ENCODE peak calls at places on chromosomes 12 and 14, in four cellular contexts. Q, R, K and F are unnamed samples.

GRCh38 chr12:91717804-91718203 is 427.8 kb downstream of the BTG1 start:
- DNase-seq in K (no peak), Q (no peak), R (peak), F (no peak)

GRCh38 chr14:99230271-99231141 is 41.5 kb downstream of the BCL11B start:
- DNase-seq in Q (no peak), R (peak), K (no peak), F (peak)

GRCh38 chr14:82511399-82511798 is 977.7 kb upstream of the SEL1L start:
- DNase-seq in K (no peak), Q (no peak), R (no peak), F (no peak)

GRCh38 chr12:58453306-58453705 is 467.0 kb downstream of the LRIG3 start:
- DNase-seq in R (no peak), K (no peak), Q (no peak), F (no peak)

GRCh38 chr12:87981495-87981894 is 47.7 kb downstream of the C12orf50 start:
- DNase-seq in R (no peak), Q (no peak), K (no peak), F (no peak)

GRCh38 chr14:68771631-68772030 is 21.2 kb downstream of the ZFP36L1 start:
- DNase-seq in R (no peak), K (no peak), Q (no peak), F (peak)

GRCh38 chr12:124332068-124332672 is 37.3 kb downstream of the RFLNA start:
- DNase-seq in K (no peak), Q (no peak), R (no peak), F (no peak)

GRCh38 chr12:12916135-12916956 is 25.0 kb downstream of the GPRC5A start:
- DNase-seq in Q (peak), R (peak), K (peak), F (peak)

GRCh38 chr12:98594050-98594853 is 766 bp downstream of the SLC25A3 start:
- DNase-seq in R (peak), Q (no peak), K (peak), F (no peak)

GRCh38 chr12:97313471-97314190 is 149.0 kb upstream of the RMST start:
- DNase-seq in K (no peak), Q (no peak), R (peak), F (no peak)

GRCh38 chr14:95495538-95496025 is 20.9 kb downstream of the SYNE3 start:
- DNase-seq in R (no peak), K (no peak), Q (peak), F (peak)

GRCh38 chr14:35766700-35767082 is 42.4 kb downstream of the RALGAPA1 start:
- DNase-seq in R (peak), K (no peak), Q (no peak), F (peak)

GRCh38 chr12:53694746-53695145 is 18.9 kb upstream of the ATP5MC2 start:
- DNase-seq in R (no peak), Q (no peak), K (no peak), F (no peak)

GRCh38 chr14:90381011-90381790 is 15.6 kb upstream of the CALM1 start:
- DNase-seq in Q (no peak), K (no peak), R (no peak), F (no peak)

GRCh38 chr12:27901959-27902358 is 70.6 kb downstream of the PTHLH start:
- DNase-seq in R (no peak), K (no peak), Q (no peak), F (no peak)

GRCh38 chr12:51971679-51972423 is 20.4 kb downstream of the ACVR1B start:
- DNase-seq in R (peak), K (no peak), Q (no peak), F (no peak)

GRCh38 chr14:61525293-61526011 is 169.9 kb upstream of the HIF1A start:
- DNase-seq in K (no peak), R (peak), Q (peak), F (peak)

GRCh38 chr12:39165338-39165737 is 259.9 kb upstream of the CPNE8 start:
- DNase-seq in R (no peak), Q (no peak), K (no peak), F (no peak)

GRCh38 chr12:94098466-94098865 is 49.9 kb upstream of the PLXNC1 start:
- DNase-seq in Q (no peak), R (peak), K (no peak), F (no peak)

GRCh38 chr14:80634106-80634758 is 307.3 kb downstream of the CEP128 start:
- DNase-seq in R (peak), Q (no peak), K (no peak), F (no peak)

GRCh38 chr14:63877594-63877993 is 24.8 kb downstream of the SYNE2 start:
- DNase-seq in R (no peak), Q (no peak), K (no peak), F (no peak)

GRCh38 chr12:51222461-51222860 is 4.6 kb upstream of the POU6F1 start:
- DNase-seq in K (no peak), Q (no peak), R (peak), F (no peak)

GRCh38 chr12:52836042-52836466 is 1.9 kb upstream of the KRT79 start:
- DNase-seq in R (peak), K (no peak), Q (no peak), F (peak)

GRCh38 chr12:22357531-22357930 is 23.0 kb upstream of the ST8SIA1 start:
- DNase-seq in R (no peak), K (no peak), Q (no peak), F (no peak)

GRCh38 chr14:77158175-77158908 is 16.8 kb upstream of the ZDHHC22 start:
- DNase-seq in Q (no peak), K (peak), R (peak), F (no peak)

GRCh38 chr12:3564411-3564810 is 73.4 kb downstream of the PRMT8 start:
- DNase-seq in K (no peak), Q (no peak), R (peak), F (no peak)